ENCODE peak calls at places on chromosome 19, in eight cellular contexts. One of them, this sample, is unnamed.

GRCh38 chr19:5623397-5624153 is 692 bp downstream of the SAFB start:
- DNase-seq in CD4-positive, CD25-positive, alpha-beta regulatory T cell: peak; percentile 18
- DNase-seq in stimulated activated CD4-positive, alpha-beta T cell treated with anti-CD3 and anti-CD28 coated beads, Interleukin-2, amount 100 ng/mL, for 24 hours: peak; percentile 22
- DNase-seq in stimulated activated CD8-positive, alpha-beta memory T cell treated with anti-CD3 and anti-CD28 coated beads, Interleukin-4, amount 100 ng/mL, for 24 hours: no peak
- DNase-seq in AG09309: no peak
- DNase-seq in thoracic aorta: no peak
- DNase-seq in NCI-H2171 treated with DMSO at 0.1 percent for 48 hours: no peak
- DNase-seq in stimulated activated naive CD8-positive, alpha-beta T cell treated with anti-CD3 and anti-CD28 coated beads, Interleukin-15, amount 100 ng/mL, for 72 hours: no peak
- DNase-seq in this sample: peak; percentile 38

GRCh38 chr19:35055715-35056179 is 14.2 kb downstream of the HPN start:
- DNase-seq in CD4-positive, CD25-positive, alpha-beta regulatory T cell: peak; percentile 18
- DNase-seq in stimulated activated CD4-positive, alpha-beta T cell treated with anti-CD3 and anti-CD28 coated beads, Interleukin-2, amount 100 ng/mL, for 24 hours: no peak
- DNase-seq in stimulated activated CD8-positive, alpha-beta memory T cell treated with anti-CD3 and anti-CD28 coated beads, Interleukin-4, amount 100 ng/mL, for 24 hours: no peak
- DNase-seq in AG09309: no peak
- DNase-seq in thoracic aorta: no peak
- DNase-seq in NCI-H2171 treated with DMSO at 0.1 percent for 48 hours: peak; percentile 98
- DNase-seq in stimulated activated naive CD8-positive, alpha-beta T cell treated with anti-CD3 and anti-CD28 coated beads, Interleukin-15, amount 100 ng/mL, for 72 hours: no peak
- DNase-seq in this sample: peak; percentile 38

GRCh38 chr19:19737559-19738332 is 4.8 kb upstream of the ZNF14 start:
- DNase-seq in CD4-positive, CD25-positive, alpha-beta regulatory T cell: no peak
- DNase-seq in stimulated activated CD4-positive, alpha-beta T cell treated with anti-CD3 and anti-CD28 coated beads, Interleukin-2, amount 100 ng/mL, for 24 hours: no peak
- DNase-seq in stimulated activated CD8-positive, alpha-beta memory T cell treated with anti-CD3 and anti-CD28 coated beads, Interleukin-4, amount 100 ng/mL, for 24 hours: no peak
- DNase-seq in AG09309: no peak
- DNase-seq in thoracic aorta: no peak
- DNase-seq in NCI-H2171 treated with DMSO at 0.1 percent for 48 hours: no peak
- DNase-seq in stimulated activated naive CD8-positive, alpha-beta T cell treated with anti-CD3 and anti-CD28 coated beads, Interleukin-15, amount 100 ng/mL, for 72 hours: no peak
- DNase-seq in this sample: no peak

GRCh38 chr19:18519962-18520847 is 1.7 kb downstream of the ELL start:
- DNase-seq in CD4-positive, CD25-positive, alpha-beta regulatory T cell: peak; percentile 77
- DNase-seq in stimulated activated CD4-positive, alpha-beta T cell treated with anti-CD3 and anti-CD28 coated beads, Interleukin-2, amount 100 ng/mL, for 24 hours: peak; percentile 65
- DNase-seq in stimulated activated CD8-positive, alpha-beta memory T cell treated with anti-CD3 and anti-CD28 coated beads, Interleukin-4, amount 100 ng/mL, for 24 hours: no peak
- DNase-seq in AG09309: no peak
- DNase-seq in thoracic aorta: no peak
- DNase-seq in NCI-H2171 treated with DMSO at 0.1 percent for 48 hours: peak; percentile 60
- DNase-seq in stimulated activated naive CD8-positive, alpha-beta T cell treated with anti-CD3 and anti-CD28 coated beads, Interleukin-15, amount 100 ng/mL, for 72 hours: peak; percentile 55
- DNase-seq in this sample: peak; percentile 60

GRCh38 chr19:50024719-50025021 is 502 bp downstream of the VRK3 start:
- DNase-seq in CD4-positive, CD25-positive, alpha-beta regulatory T cell: no peak
- DNase-seq in stimulated activated CD4-positive, alpha-beta T cell treated with anti-CD3 and anti-CD28 coated beads, Interleukin-2, amount 100 ng/mL, for 24 hours: no peak
- DNase-seq in stimulated activated CD8-positive, alpha-beta memory T cell treated with anti-CD3 and anti-CD28 coated beads, Interleukin-4, amount 100 ng/mL, for 24 hours: no peak
- DNase-seq in AG09309: no peak
- DNase-seq in thoracic aorta: no peak
- DNase-seq in NCI-H2171 treated with DMSO at 0.1 percent for 48 hours: no peak
- DNase-seq in stimulated activated naive CD8-positive, alpha-beta T cell treated with anti-CD3 and anti-CD28 coated beads, Interleukin-15, amount 100 ng/mL, for 72 hours: no peak
- DNase-seq in this sample: no peak

GRCh38 chr19:54454781-54455675 is 6.0 kb downstream of the LENG8 start:
- DNase-seq in CD4-positive, CD25-positive, alpha-beta regulatory T cell: no peak
- DNase-seq in stimulated activated CD4-positive, alpha-beta T cell treated with anti-CD3 and anti-CD28 coated beads, Interleukin-2, amount 100 ng/mL, for 24 hours: no peak
- DNase-seq in stimulated activated CD8-positive, alpha-beta memory T cell treated with anti-CD3 and anti-CD28 coated beads, Interleukin-4, amount 100 ng/mL, for 24 hours: no peak
- DNase-seq in AG09309: no peak
- DNase-seq in thoracic aorta: no peak
- DNase-seq in NCI-H2171 treated with DMSO at 0.1 percent for 48 hours: no peak
- DNase-seq in stimulated activated naive CD8-positive, alpha-beta T cell treated with anti-CD3 and anti-CD28 coated beads, Interleukin-15, amount 100 ng/mL, for 72 hours: no peak
- DNase-seq in this sample: no peak

GRCh38 chr19:48362716-48363499 is 832 bp downstream of the TMEM143 start:
- DNase-seq in CD4-positive, CD25-positive, alpha-beta regulatory T cell: peak; percentile 93
- DNase-seq in stimulated activated CD4-positive, alpha-beta T cell treated with anti-CD3 and anti-CD28 coated beads, Interleukin-2, amount 100 ng/mL, for 24 hours: peak; percentile 93
- DNase-seq in stimulated activated CD8-positive, alpha-beta memory T cell treated with anti-CD3 and anti-CD28 coated beads, Interleukin-4, amount 100 ng/mL, for 24 hours: peak; percentile 83
- DNase-seq in AG09309: peak; percentile 77
- DNase-seq in thoracic aorta: peak; percentile 81
- DNase-seq in NCI-H2171 treated with DMSO at 0.1 percent for 48 hours: peak; percentile 98
- DNase-seq in stimulated activated naive CD8-positive, alpha-beta T cell treated with anti-CD3 and anti-CD28 coated beads, Interleukin-15, amount 100 ng/mL, for 72 hours: peak; percentile 80
- DNase-seq in this sample: peak; percentile 94

GRCh38 chr19:29941828-29942403 is at the start of gene URI1:
- DNase-seq in CD4-positive, CD25-positive, alpha-beta regulatory T cell: peak; percentile 88
- DNase-seq in stimulated activated CD4-positive, alpha-beta T cell treated with anti-CD3 and anti-CD28 coated beads, Interleukin-2, amount 100 ng/mL, for 24 hours: peak; percentile 97
- DNase-seq in stimulated activated CD8-positive, alpha-beta memory T cell treated with anti-CD3 and anti-CD28 coated beads, Interleukin-4, amount 100 ng/mL, for 24 hours: peak; percentile 93
- DNase-seq in AG09309: no peak
- DNase-seq in thoracic aorta: peak; percentile 65
- DNase-seq in NCI-H2171 treated with DMSO at 0.1 percent for 48 hours: peak; percentile 88
- DNase-seq in stimulated activated naive CD8-positive, alpha-beta T cell treated with anti-CD3 and anti-CD28 coated beads, Interleukin-15, amount 100 ng/mL, for 72 hours: peak; percentile 95
- DNase-seq in this sample: peak; percentile 74

GRCh38 chr19:41706741-41707501 is 1.5 kb upstream of the CEACAM5 start:
- DNase-seq in CD4-positive, CD25-positive, alpha-beta regulatory T cell: peak; percentile 77
- DNase-seq in stimulated activated CD4-positive, alpha-beta T cell treated with anti-CD3 and anti-CD28 coated beads, Interleukin-2, amount 100 ng/mL, for 24 hours: peak; percentile 79
- DNase-seq in stimulated activated CD8-positive, alpha-beta memory T cell treated with anti-CD3 and anti-CD28 coated beads, Interleukin-4, amount 100 ng/mL, for 24 hours: peak; percentile 50
- DNase-seq in AG09309: no peak
- DNase-seq in thoracic aorta: no peak
- DNase-seq in NCI-H2171 treated with DMSO at 0.1 percent for 48 hours: peak; percentile 54
- DNase-seq in stimulated activated naive CD8-positive, alpha-beta T cell treated with anti-CD3 and anti-CD28 coated beads, Interleukin-15, amount 100 ng/mL, for 72 hours: peak; percentile 78
- DNase-seq in this sample: peak; percentile 77

GRCh38 chr19:44949550-44949949 is 3.7 kb downstream of the APOC2 start:
- DNase-seq in CD4-positive, CD25-positive, alpha-beta regulatory T cell: no peak
- DNase-seq in stimulated activated CD4-positive, alpha-beta T cell treated with anti-CD3 and anti-CD28 coated beads, Interleukin-2, amount 100 ng/mL, for 24 hours: no peak
- DNase-seq in stimulated activated CD8-positive, alpha-beta memory T cell treated with anti-CD3 and anti-CD28 coated beads, Interleukin-4, amount 100 ng/mL, for 24 hours: no peak
- DNase-seq in AG09309: no peak
- DNase-seq in thoracic aorta: no peak
- DNase-seq in NCI-H2171 treated with DMSO at 0.1 percent for 48 hours: no peak
- DNase-seq in stimulated activated naive CD8-positive, alpha-beta T cell treated with anti-CD3 and anti-CD28 coated beads, Interleukin-15, amount 100 ng/mL, for 72 hours: no peak
- DNase-seq in this sample: no peak

GRCh38 chr19:542173-542866 is 1.5 kb upstream of the GZMM start:
- DNase-seq in CD4-positive, CD25-positive, alpha-beta regulatory T cell: no peak
- DNase-seq in stimulated activated CD4-positive, alpha-beta T cell treated with anti-CD3 and anti-CD28 coated beads, Interleukin-2, amount 100 ng/mL, for 24 hours: no peak
- DNase-seq in stimulated activated CD8-positive, alpha-beta memory T cell treated with anti-CD3 and anti-CD28 coated beads, Interleukin-4, amount 100 ng/mL, for 24 hours: no peak
- DNase-seq in AG09309: no peak
- DNase-seq in thoracic aorta: no peak
- DNase-seq in NCI-H2171 treated with DMSO at 0.1 percent for 48 hours: no peak
- DNase-seq in stimulated activated naive CD8-positive, alpha-beta T cell treated with anti-CD3 and anti-CD28 coated beads, Interleukin-15, amount 100 ng/mL, for 72 hours: no peak
- DNase-seq in this sample: no peak

GRCh38 chr19:7395360-7395781 is 46.6 kb downstream of the ARHGEF18 start:
- DNase-seq in CD4-positive, CD25-positive, alpha-beta regulatory T cell: no peak
- DNase-seq in stimulated activated CD4-positive, alpha-beta T cell treated with anti-CD3 and anti-CD28 coated beads, Interleukin-2, amount 100 ng/mL, for 24 hours: peak; percentile 11
- DNase-seq in stimulated activated CD8-positive, alpha-beta memory T cell treated with anti-CD3 and anti-CD28 coated beads, Interleukin-4, amount 100 ng/mL, for 24 hours: no peak
- DNase-seq in AG09309: no peak
- DNase-seq in thoracic aorta: no peak
- DNase-seq in NCI-H2171 treated with DMSO at 0.1 percent for 48 hours: no peak
- DNase-seq in stimulated activated naive CD8-positive, alpha-beta T cell treated with anti-CD3 and anti-CD28 coated beads, Interleukin-15, amount 100 ng/mL, for 72 hours: no peak
- DNase-seq in this sample: no peak

GRCh38 chr19:38551450-38551813 is 66.3 kb downstream of the MAP4K1 start:
- DNase-seq in CD4-positive, CD25-positive, alpha-beta regulatory T cell: peak; percentile 32
- DNase-seq in stimulated activated CD4-positive, alpha-beta T cell treated with anti-CD3 and anti-CD28 coated beads, Interleukin-2, amount 100 ng/mL, for 24 hours: peak; percentile 64
- DNase-seq in stimulated activated CD8-positive, alpha-beta memory T cell treated with anti-CD3 and anti-CD28 coated beads, Interleukin-4, amount 100 ng/mL, for 24 hours: peak; percentile 43
- DNase-seq in AG09309: no peak
- DNase-seq in thoracic aorta: no peak
- DNase-seq in NCI-H2171 treated with DMSO at 0.1 percent for 48 hours: no peak
- DNase-seq in stimulated activated naive CD8-positive, alpha-beta T cell treated with anti-CD3 and anti-CD28 coated beads, Interleukin-15, amount 100 ng/mL, for 72 hours: peak; percentile 41
- DNase-seq in this sample: no peak

GRCh38 chr19:5949792-5950305 is 28.1 kb downstream of the RANBP3 start:
- DNase-seq in CD4-positive, CD25-positive, alpha-beta regulatory T cell: peak; percentile 77
- DNase-seq in stimulated activated CD4-positive, alpha-beta T cell treated with anti-CD3 and anti-CD28 coated beads, Interleukin-2, amount 100 ng/mL, for 24 hours: peak; percentile 36
- DNase-seq in stimulated activated CD8-positive, alpha-beta memory T cell treated with anti-CD3 and anti-CD28 coated beads, Interleukin-4, amount 100 ng/mL, for 24 hours: no peak
- DNase-seq in AG09309: no peak
- DNase-seq in thoracic aorta: no peak
- DNase-seq in NCI-H2171 treated with DMSO at 0.1 percent for 48 hours: peak; percentile 97
- DNase-seq in stimulated activated naive CD8-positive, alpha-beta T cell treated with anti-CD3 and anti-CD28 coated beads, Interleukin-15, amount 100 ng/mL, for 72 hours: peak; percentile 26
- DNase-seq in this sample: no peak

GRCh38 chr19:45305421-45305820 is 17.3 kb downstream of the CKM start:
- DNase-seq in CD4-positive, CD25-positive, alpha-beta regulatory T cell: no peak
- DNase-seq in stimulated activated CD4-positive, alpha-beta T cell treated with anti-CD3 and anti-CD28 coated beads, Interleukin-2, amount 100 ng/mL, for 24 hours: no peak
- DNase-seq in stimulated activated CD8-positive, alpha-beta memory T cell treated with anti-CD3 and anti-CD28 coated beads, Interleukin-4, amount 100 ng/mL, for 24 hours: no peak
- DNase-seq in AG09309: no peak
- DNase-seq in thoracic aorta: no peak
- DNase-seq in NCI-H2171 treated with DMSO at 0.1 percent for 48 hours: no peak
- DNase-seq in stimulated activated naive CD8-positive, alpha-beta T cell treated with anti-CD3 and anti-CD28 coated beads, Interleukin-15, amount 100 ng/mL, for 72 hours: no peak
- DNase-seq in this sample: no peak

This sample was measured in HAP-1.